ENCODE peak calls at places on chromosomes 16 and 17, in six cellular contexts. W, U, L, X, R and G are unnamed samples.

GRCh38 chr16:17937003-17937402 is 399.5 kb downstream of the NPIPA8 start:
- DNase-seq in W (no peak), R (no peak), L (no peak), X (no peak), U (no peak), G (no peak)

GRCh38 chr16:86133847-86134375 is 234.9 kb downstream of the IRF8 start:
- DNase-seq in X (no peak), W (no peak), L (no peak), R (no peak), U (no peak), G (no peak)

GRCh38 chr17:1035546-1036170 is 38.7 kb downstream of the TIMM22 start:
- DNase-seq in L (no peak), W (no peak), R (no peak), U (no peak), X (no peak), G (no peak)

GRCh38 chr17:13395872-13396271 is 205.9 kb downstream of the HS3ST3A1 start:
- DNase-seq in U (no peak), R (no peak), L (peak), X (no peak), W (no peak), G (no peak)

GRCh38 chr16:75238853-75239371 is 12.5 kb downstream of the BCAR1 start:
- DNase-seq in X (no peak), R (peak), U (no peak), W (no peak), L (no peak), G (no peak)

GRCh38 chr16:82368041-82368440 is 198.0 kb upstream of the MPHOSPH6 start:
- DNase-seq in R (no peak), U (peak), L (peak), X (no peak), W (peak), G (peak)

GRCh38 chr17:35537569-35538209 is at the start of gene SLFN12L:
- DNase-seq in W (no peak), L (no peak), R (no peak), U (no peak), X (no peak), G (no peak)

GRCh38 chr17:77963441-77963840 is 4.9 kb downstream of the TNRC6C start:
- DNase-seq in R (peak), X (no peak), L (peak), W (no peak), U (no peak), G (no peak)

GRCh38 chr17:64694207-64694606 is 32.1 kb upstream of the SMURF2 start:
- DNase-seq in X (no peak), U (no peak), W (no peak), L (peak), R (no peak), G (no peak)

GRCh38 chr17:66898536-66898935 is 63.6 kb downstream of the CACNG5 start:
- DNase-seq in R (no peak), W (no peak), X (no peak), L (no peak), U (no peak), G (no peak)

GRCh38 chr16:3134338-3135119 is at the start of gene ZNF213:
- DNase-seq in U (peak), W (peak), L (peak), R (peak), X (peak), G (peak)

GRCh38 chr17:82263641-82264040 is 9.9 kb downstream of the CSNK1D start:
- DNase-seq in W (no peak), U (no peak), R (no peak), L (no peak), X (no peak), G (no peak)

GRCh38 chr17:8122923-8123694 is 797 bp downstream of the HES7 start:
- DNase-seq in X (no peak), L (no peak), R (peak), W (no peak), U (no peak), G (no peak)

GRCh38 chr16:4936181-4936990 is 562 bp downstream of the PPL start:
- DNase-seq in R (no peak), U (no peak), X (no peak), L (no peak), W (peak), G (no peak)

GRCh38 chr16:80033783-80034468 is 433.4 kb upstream of the MAF start:
- DNase-seq in R (no peak), L (no peak), U (no peak), W (no peak), X (no peak), G (no peak)

GRCh38 chr17:78891406-78892061 is 11.5 kb downstream of the CEP295NL start:
- DNase-seq in X (no peak), U (no peak), L (no peak), R (no peak), W (no peak), G (no peak)

GRCh38 chr17:28937044-28937729 is 14.1 kb downstream of the PHF12 start:
- DNase-seq in W (no peak), U (no peak), L (peak), X (no peak), R (no peak), G (no peak)

GRCh38 chr16:88957887-88958577 is 19.0 kb downstream of the CBFA2T3 start:
- DNase-seq in L (no peak), X (no peak), W (no peak), R (no peak), U (no peak), G (no peak)

GRCh38 chr17:50541916-50542688 is 4.9 kb upstream of the SPATA20 start:
- DNase-seq in U (peak), L (peak), R (peak), X (peak), W (peak), G (no peak)

GRCh38 chr17:57164814-57165213 is 79.8 kb downstream of the AKAP1 start:
- DNase-seq in R (no peak), U (no peak), X (no peak), W (no peak), L (no peak), G (no peak)

GRCh38 chr16:74466872-74467271 is 45.6 kb upstream of the CLEC18B start:
- DNase-seq in U (no peak), X (no peak), R (no peak), W (no peak), L (no peak), G (no peak)

GRCh38 chr16:86392751-86393150 is 117.6 kb upstream of the FOXF1 start:
- DNase-seq in U (no peak), W (no peak), R (no peak), L (no peak), X (no peak), G (no peak)

GRCh38 chr16:29962344-29962994 is 590 bp downstream of the TMEM219 start:
- DNase-seq in X (no peak), U (peak), W (no peak), L (peak), R (peak), G (no peak)

GRCh38 chr17:1440921-1441320 is 15.1 kb downstream of the CRK start:
- DNase-seq in U (no peak), X (no peak), R (no peak), L (no peak), W (no peak), G (no peak)

GRCh38 chr17:80791758-80792284 is 199.8 kb upstream of the CHMP6 start:
- DNase-seq in L (peak), W (no peak), R (no peak), X (no peak), U (no peak), G (no peak)

GRCh38 chr16:69323428-69323827 is 7.0 kb downstream of the PDF start:
- DNase-seq in U (no peak), R (no peak), X (no peak), L (no peak), W (no peak), G (no peak)

GRCh38 chr16:76197925-76198324 is 79.3 kb upstream of the CNTNAP4 start:
- DNase-seq in L (no peak), U (no peak), R (peak), X (no peak), W (no peak), G (no peak)

GRCh38 chr17:50035421-50035879 is 20.5 kb upstream of the ITGA3 start:
- DNase-seq in U (no peak), W (no peak), X (no peak), R (no peak), L (no peak), G (no peak)

GRCh38 chr17:80513892-80514291 is 30.7 kb upstream of the RPTOR start:
- DNase-seq in L (peak), R (no peak), X (no peak), W (no peak), U (no peak), G (no peak)

GRCh38 chr17:38728290-38728831 is 1.8 kb upstream of the CISD3 start:
- DNase-seq in R (no peak), U (no peak), X (peak), W (no peak), L (no peak), G (no peak)

GRCh38 chr16:85515830-85516397 is 97.2 kb upstream of the GSE1 start:
- DNase-seq in L (no peak), U (no peak), W (no peak), X (no peak), R (no peak), G (no peak)